ENCODE peak calls at places on chromosome 19, in four cellular contexts. F is HTR-8/SVneo; Q is stimulated activated CD8-positive, alpha-beta memory T cell treated with anti-CD3 and anti-CD28 coated beads, Interleukin-12 subunit alpha, Interleukin-12 subunit beta, amount 100 ng/mL, for 4 hours; G is progenitor cell of endocrine pancreas. I is an unnamed sample.

GRCh38 chr19:28388988-28389387 is 824.0 kb downstream of the UQCRFS1 start:
- DNase-seq in G (no peak), Q (no peak), F (no peak), I (no peak)

GRCh38 chr19:8459520-8460260 is 14.9 kb downstream of the HNRNPM start:
- DNase-seq in F (peak), G (no peak), Q (no peak), I (no peak)

GRCh38 chr19:33465371-33465770 is 56.2 kb downstream of the PEPD start:
- DNase-seq in Q (no peak), F (no peak), G (no peak), I (no peak)

GRCh38 chr19:37932985-37933953 is 26.3 kb downstream of the SIPA1L3 start:
- DNase-seq in Q (no peak), F (peak), G (no peak), I (no peak)

GRCh38 chr19:677601-678380 is 1.6 kb downstream of the FSTL3 start:
- DNase-seq in Q (no peak), G (no peak), F (no peak), I (no peak)

GRCh38 chr19:12721656-12722565 is 1.8 kb downstream of the TNPO2 start:
- DNase-seq in F (peak), Q (no peak), G (peak), I (no peak)

GRCh38 chr19:8487137-8487851 is 15.1 kb downstream of the PRAM1 start:
- DNase-seq in G (no peak), F (no peak), Q (peak), I (no peak)

GRCh38 chr19:38912600-38913514 is 871 bp upstream of the CCER2 start:
- DNase-seq in Q (no peak), F (no peak), G (no peak), I (no peak)

GRCh38 chr19:46847528-46847927 is 3.1 kb downstream of the AP2S1 start:
- DNase-seq in Q (no peak), G (no peak), F (no peak), I (no peak)

GRCh38 chr19:4877753-4878490 is 10.5 kb upstream of the PLIN3 start:
- DNase-seq in Q (no peak), F (no peak), G (no peak), I (no peak)

GRCh38 chr19:3071764-3072163 is 9.5 kb upstream of the TLE5 start:
- DNase-seq in Q (no peak), F (no peak), G (no peak), I (no peak)

GRCh38 chr19:6023085-6023682 is 45.2 kb upstream of the RANBP3 start:
- DNase-seq in G (no peak), F (peak), Q (no peak), I (no peak)

GRCh38 chr19:9171393-9171991 is 7.3 kb upstream of the OR7D2 start:
- DNase-seq in Q (no peak), G (no peak), F (no peak), I (no peak)

GRCh38 chr19:40281381-40282208 is 3.5 kb downstream of the AKT2 start:
- DNase-seq in G (no peak), Q (no peak), F (no peak), I (no peak)

GRCh38 chr19:679418-680286 is 3.5 kb downstream of the FSTL3 start:
- DNase-seq in F (peak), G (no peak), Q (no peak), I (peak)

GRCh38 chr19:48874309-48875135 is 2.3 kb downstream of the PPP1R15A start:
- DNase-seq in Q (no peak), F (no peak), G (no peak), I (no peak)

GRCh38 chr19:46945668-46946067 is 74.0 kb upstream of the NPAS1 start:
- DNase-seq in Q (no peak), G (no peak), F (no peak), I (no peak)

GRCh38 chr19:53517114-53517741 is 20.7 kb upstream of the ZNF331 start:
- DNase-seq in F (no peak), Q (no peak), G (no peak), I (no peak)

GRCh38 chr19:48216933-48217332 is 38.8 kb downstream of the CARD8 start:
- DNase-seq in F (no peak), Q (no peak), G (no peak), I (no peak)

GRCh38 chr19:29530549-29531457 is 5.0 kb downstream of the VSTM2B start:
- DNase-seq in F (no peak), Q (no peak), G (no peak), I (no peak)

GRCh38 chr19:7944177-7944761 is 803 bp upstream of the TIMM44 start:
- DNase-seq in G (peak), F (peak), Q (peak), I (peak)